ENCODE peak calls at places on chromosomes 1 and 21, in eight cellular contexts. One of them, this sample, is unnamed.

GRCh38 chr21:37758997-37759396 is 157.3 kb downstream of the KCNJ6 start:
- DNase-seq in uterus: no peak
- DNase-seq in GM20000: peak; percentile 17
- DNase-seq in COR-L47: peak; percentile 56
- DNase-seq in activated T-cell treated with anti-CD3 and anti-CD28 coated beads, Interleukin-2, amount 50 U/mL, for 72 hours: peak; percentile 8
- DNase-seq in stimulated activated CD4-positive, alpha-beta T cell treated with anti-CD3 and anti-CD28 coated beads, Interleukin-1b, Interleukin-23, amount 100 ng/mL, for 24 hours: no peak
- DNase-seq in stimulated activated CD8-positive, alpha-beta memory T cell treated with anti-CD3 and anti-CD28 coated beads, Interleukin-4, amount 100 ng/mL, for 1 hour: no peak
- DNase-seq in AG04450: peak; percentile 13
- DNase-seq in this sample: no peak

GRCh38 chr21:41970099-41970391 is 16.2 kb upstream of the C2CD2 start:
- DNase-seq in AG04450: no peak
- DNase-seq in stimulated activated CD8-positive, alpha-beta memory T cell treated with anti-CD3 and anti-CD28 coated beads, Interleukin-4, amount 100 ng/mL, for 1 hour: no peak
- DNase-seq in stimulated activated CD4-positive, alpha-beta T cell treated with anti-CD3 and anti-CD28 coated beads, Interleukin-1b, Interleukin-23, amount 100 ng/mL, for 24 hours: no peak
- DNase-seq in COR-L47: no peak
- DNase-seq in uterus: peak; percentile 2
- DNase-seq in activated T-cell treated with anti-CD3 and anti-CD28 coated beads, Interleukin-2, amount 50 U/mL, for 72 hours: no peak
- DNase-seq in GM20000: no peak
- DNase-seq in this sample: no peak

GRCh38 chr1:26154750-26155149 is 4.1 kb upstream of the FAM110D start:
- DNase-seq in GM20000: no peak
- DNase-seq in stimulated activated CD4-positive, alpha-beta T cell treated with anti-CD3 and anti-CD28 coated beads, Interleukin-1b, Interleukin-23, amount 100 ng/mL, for 24 hours: no peak
- DNase-seq in stimulated activated CD8-positive, alpha-beta memory T cell treated with anti-CD3 and anti-CD28 coated beads, Interleukin-4, amount 100 ng/mL, for 1 hour: no peak
- DNase-seq in AG04450: no peak
- DNase-seq in uterus: no peak
- DNase-seq in activated T-cell treated with anti-CD3 and anti-CD28 coated beads, Interleukin-2, amount 50 U/mL, for 72 hours: no peak
- DNase-seq in COR-L47: no peak
- DNase-seq in this sample: no peak

GRCh38 chr1:7335224-7335879 is 435.7 kb upstream of the VAMP3 start:
- DNase-seq in activated T-cell treated with anti-CD3 and anti-CD28 coated beads, Interleukin-2, amount 50 U/mL, for 72 hours: no peak
- DNase-seq in stimulated activated CD4-positive, alpha-beta T cell treated with anti-CD3 and anti-CD28 coated beads, Interleukin-1b, Interleukin-23, amount 100 ng/mL, for 24 hours: no peak
- DNase-seq in GM20000: no peak
- DNase-seq in COR-L47: no peak
- DNase-seq in AG04450: no peak
- DNase-seq in stimulated activated CD8-positive, alpha-beta memory T cell treated with anti-CD3 and anti-CD28 coated beads, Interleukin-4, amount 100 ng/mL, for 1 hour: no peak
- DNase-seq in uterus: no peak
- DNase-seq in this sample: no peak

GRCh38 chr1:97243973-97244560 is 522.5 kb downstream of the PTBP2 start:
- DNase-seq in AG04450: no peak
- DNase-seq in GM20000: peak; percentile 8
- DNase-seq in uterus: no peak
- DNase-seq in activated T-cell treated with anti-CD3 and anti-CD28 coated beads, Interleukin-2, amount 50 U/mL, for 72 hours: no peak
- DNase-seq in stimulated activated CD4-positive, alpha-beta T cell treated with anti-CD3 and anti-CD28 coated beads, Interleukin-1b, Interleukin-23, amount 100 ng/mL, for 24 hours: no peak
- DNase-seq in COR-L47: no peak
- DNase-seq in stimulated activated CD8-positive, alpha-beta memory T cell treated with anti-CD3 and anti-CD28 coated beads, Interleukin-4, amount 100 ng/mL, for 1 hour: no peak
- DNase-seq in this sample: no peak

GRCh38 chr1:15351301-15351700 is 58.4 kb upstream of the EFHD2 start:
- DNase-seq in GM20000: no peak
- DNase-seq in stimulated activated CD4-positive, alpha-beta T cell treated with anti-CD3 and anti-CD28 coated beads, Interleukin-1b, Interleukin-23, amount 100 ng/mL, for 24 hours: no peak
- DNase-seq in stimulated activated CD8-positive, alpha-beta memory T cell treated with anti-CD3 and anti-CD28 coated beads, Interleukin-4, amount 100 ng/mL, for 1 hour: no peak
- DNase-seq in COR-L47: no peak
- DNase-seq in activated T-cell treated with anti-CD3 and anti-CD28 coated beads, Interleukin-2, amount 50 U/mL, for 72 hours: no peak
- DNase-seq in uterus: no peak
- DNase-seq in AG04450: no peak
- DNase-seq in this sample: no peak

GRCh38 chr1:86423873-86424272 is at the start of gene CLCA2:
- DNase-seq in AG04450: no peak
- DNase-seq in stimulated activated CD8-positive, alpha-beta memory T cell treated with anti-CD3 and anti-CD28 coated beads, Interleukin-4, amount 100 ng/mL, for 1 hour: no peak
- DNase-seq in uterus: no peak
- DNase-seq in GM20000: no peak
- DNase-seq in stimulated activated CD4-positive, alpha-beta T cell treated with anti-CD3 and anti-CD28 coated beads, Interleukin-1b, Interleukin-23, amount 100 ng/mL, for 24 hours: no peak
- DNase-seq in COR-L47: no peak
- DNase-seq in activated T-cell treated with anti-CD3 and anti-CD28 coated beads, Interleukin-2, amount 50 U/mL, for 72 hours: no peak
- DNase-seq in this sample: peak; percentile 88

GRCh38 chr1:151968058-151968457 is 25.6 kb downstream of the S100A10 start:
- DNase-seq in uterus: no peak
- DNase-seq in COR-L47: peak; percentile 21
- DNase-seq in stimulated activated CD4-positive, alpha-beta T cell treated with anti-CD3 and anti-CD28 coated beads, Interleukin-1b, Interleukin-23, amount 100 ng/mL, for 24 hours: no peak
- DNase-seq in GM20000: peak; percentile 55
- DNase-seq in AG04450: no peak
- DNase-seq in activated T-cell treated with anti-CD3 and anti-CD28 coated beads, Interleukin-2, amount 50 U/mL, for 72 hours: peak; percentile 67
- DNase-seq in stimulated activated CD8-positive, alpha-beta memory T cell treated with anti-CD3 and anti-CD28 coated beads, Interleukin-4, amount 100 ng/mL, for 1 hour: no peak
- DNase-seq in this sample: no peak

GRCh38 chr1:31568895-31569655 is 7.2 kb upstream of the TINAGL1 start:
- DNase-seq in GM20000: no peak
- DNase-seq in uterus: no peak
- DNase-seq in stimulated activated CD8-positive, alpha-beta memory T cell treated with anti-CD3 and anti-CD28 coated beads, Interleukin-4, amount 100 ng/mL, for 1 hour: no peak
- DNase-seq in COR-L47: no peak
- DNase-seq in activated T-cell treated with anti-CD3 and anti-CD28 coated beads, Interleukin-2, amount 50 U/mL, for 72 hours: no peak
- DNase-seq in stimulated activated CD4-positive, alpha-beta T cell treated with anti-CD3 and anti-CD28 coated beads, Interleukin-1b, Interleukin-23, amount 100 ng/mL, for 24 hours: no peak
- DNase-seq in AG04450: no peak
- DNase-seq in this sample: no peak

GRCh38 chr1:236127045-236127444 is 15.3 kb upstream of the GPR137B start:
- DNase-seq in AG04450: no peak
- DNase-seq in COR-L47: no peak
- DNase-seq in uterus: no peak
- DNase-seq in stimulated activated CD4-positive, alpha-beta T cell treated with anti-CD3 and anti-CD28 coated beads, Interleukin-1b, Interleukin-23, amount 100 ng/mL, for 24 hours: no peak
- DNase-seq in stimulated activated CD8-positive, alpha-beta memory T cell treated with anti-CD3 and anti-CD28 coated beads, Interleukin-4, amount 100 ng/mL, for 1 hour: no peak
- DNase-seq in GM20000: no peak
- DNase-seq in activated T-cell treated with anti-CD3 and anti-CD28 coated beads, Interleukin-2, amount 50 U/mL, for 72 hours: no peak
- DNase-seq in this sample: no peak

GRCh38 chr1:3323021-3323790 is 131.3 kb upstream of the ARHGEF16 start:
- DNase-seq in uterus: no peak
- DNase-seq in stimulated activated CD4-positive, alpha-beta T cell treated with anti-CD3 and anti-CD28 coated beads, Interleukin-1b, Interleukin-23, amount 100 ng/mL, for 24 hours: no peak
- DNase-seq in stimulated activated CD8-positive, alpha-beta memory T cell treated with anti-CD3 and anti-CD28 coated beads, Interleukin-4, amount 100 ng/mL, for 1 hour: no peak
- DNase-seq in GM20000: no peak
- DNase-seq in AG04450: no peak
- DNase-seq in COR-L47: peak; percentile 2
- DNase-seq in activated T-cell treated with anti-CD3 and anti-CD28 coated beads, Interleukin-2, amount 50 U/mL, for 72 hours: no peak
- DNase-seq in this sample: no peak

GRCh38 chr1:230797376-230798186 is 50.4 kb downstream of the CAPN9 start:
- DNase-seq in stimulated activated CD4-positive, alpha-beta T cell treated with anti-CD3 and anti-CD28 coated beads, Interleukin-1b, Interleukin-23, amount 100 ng/mL, for 24 hours: no peak
- DNase-seq in AG04450: peak; percentile 52
- DNase-seq in GM20000: no peak
- DNase-seq in activated T-cell treated with anti-CD3 and anti-CD28 coated beads, Interleukin-2, amount 50 U/mL, for 72 hours: peak; percentile 12
- DNase-seq in stimulated activated CD8-positive, alpha-beta memory T cell treated with anti-CD3 and anti-CD28 coated beads, Interleukin-4, amount 100 ng/mL, for 1 hour: no peak
- DNase-seq in uterus: peak; percentile 69
- DNase-seq in COR-L47: peak; percentile 42
- DNase-seq in this sample: no peak

GRCh38 chr1:227315500-227316346 is 2.6 kb downstream of the CDC42BPA start:
- DNase-seq in COR-L47: no peak
- DNase-seq in AG04450: no peak
- DNase-seq in uterus: peak; percentile 23
- DNase-seq in GM20000: no peak
- DNase-seq in activated T-cell treated with anti-CD3 and anti-CD28 coated beads, Interleukin-2, amount 50 U/mL, for 72 hours: no peak
- DNase-seq in stimulated activated CD4-positive, alpha-beta T cell treated with anti-CD3 and anti-CD28 coated beads, Interleukin-1b, Interleukin-23, amount 100 ng/mL, for 24 hours: no peak
- DNase-seq in stimulated activated CD8-positive, alpha-beta memory T cell treated with anti-CD3 and anti-CD28 coated beads, Interleukin-4, amount 100 ng/mL, for 1 hour: no peak
- DNase-seq in this sample: no peak

GRCh38 chr1:45879885-45880598 is 76.6 kb downstream of the MAST2 start:
- DNase-seq in COR-L47: no peak
- DNase-seq in AG04450: no peak
- DNase-seq in activated T-cell treated with anti-CD3 and anti-CD28 coated beads, Interleukin-2, amount 50 U/mL, for 72 hours: no peak
- DNase-seq in stimulated activated CD8-positive, alpha-beta memory T cell treated with anti-CD3 and anti-CD28 coated beads, Interleukin-4, amount 100 ng/mL, for 1 hour: no peak
- DNase-seq in GM20000: no peak
- DNase-seq in uterus: no peak
- DNase-seq in stimulated activated CD4-positive, alpha-beta T cell treated with anti-CD3 and anti-CD28 coated beads, Interleukin-1b, Interleukin-23, amount 100 ng/mL, for 24 hours: no peak
- DNase-seq in this sample: no peak

GRCh38 chr1:81430955-81431646 is 369.6 kb upstream of the ADGRL2 start:
- DNase-seq in uterus: no peak
- DNase-seq in COR-L47: no peak
- DNase-seq in GM20000: no peak
- DNase-seq in activated T-cell treated with anti-CD3 and anti-CD28 coated beads, Interleukin-2, amount 50 U/mL, for 72 hours: no peak
- DNase-seq in stimulated activated CD8-positive, alpha-beta memory T cell treated with anti-CD3 and anti-CD28 coated beads, Interleukin-4, amount 100 ng/mL, for 1 hour: no peak
- DNase-seq in AG04450: no peak
- DNase-seq in stimulated activated CD4-positive, alpha-beta T cell treated with anti-CD3 and anti-CD28 coated beads, Interleukin-1b, Interleukin-23, amount 100 ng/mL, for 24 hours: no peak
- DNase-seq in this sample: no peak

GRCh38 chr1:32892368-32893197 is 6.3 kb downstream of the HPCA start:
- DNase-seq in AG04450: no peak
- DNase-seq in COR-L47: peak; percentile 56
- DNase-seq in stimulated activated CD8-positive, alpha-beta memory T cell treated with anti-CD3 and anti-CD28 coated beads, Interleukin-4, amount 100 ng/mL, for 1 hour: no peak
- DNase-seq in activated T-cell treated with anti-CD3 and anti-CD28 coated beads, Interleukin-2, amount 50 U/mL, for 72 hours: peak; percentile 66
- DNase-seq in uterus: no peak
- DNase-seq in GM20000: peak; percentile 83
- DNase-seq in stimulated activated CD4-positive, alpha-beta T cell treated with anti-CD3 and anti-CD28 coated beads, Interleukin-1b, Interleukin-23, amount 100 ng/mL, for 24 hours: no peak
- DNase-seq in this sample: no peak

GRCh38 chr1:6459850-6460265 is 6.1 kb downstream of the TNFRSF25 start:
- DNase-seq in AG04450: no peak
- DNase-seq in GM20000: no peak
- DNase-seq in uterus: no peak
- DNase-seq in COR-L47: no peak
- DNase-seq in stimulated activated CD8-positive, alpha-beta memory T cell treated with anti-CD3 and anti-CD28 coated beads, Interleukin-4, amount 100 ng/mL, for 1 hour: no peak
- DNase-seq in stimulated activated CD4-positive, alpha-beta T cell treated with anti-CD3 and anti-CD28 coated beads, Interleukin-1b, Interleukin-23, amount 100 ng/mL, for 24 hours: no peak
- DNase-seq in activated T-cell treated with anti-CD3 and anti-CD28 coated beads, Interleukin-2, amount 50 U/mL, for 72 hours: peak; percentile 59
- DNase-seq in this sample: no peak

GRCh38 chr1:213287987-213288386 is 236.9 kb downstream of the RPS6KC1 start:
- DNase-seq in GM20000: no peak
- DNase-seq in stimulated activated CD8-positive, alpha-beta memory T cell treated with anti-CD3 and anti-CD28 coated beads, Interleukin-4, amount 100 ng/mL, for 1 hour: no peak
- DNase-seq in uterus: no peak
- DNase-seq in stimulated activated CD4-positive, alpha-beta T cell treated with anti-CD3 and anti-CD28 coated beads, Interleukin-1b, Interleukin-23, amount 100 ng/mL, for 24 hours: no peak
- DNase-seq in activated T-cell treated with anti-CD3 and anti-CD28 coated beads, Interleukin-2, amount 50 U/mL, for 72 hours: no peak
- DNase-seq in AG04450: no peak
- DNase-seq in COR-L47: no peak
- DNase-seq in this sample: no peak

GRCh38 chr1:58942759-58943191 is 158.9 kb upstream of the JUN start:
- DNase-seq in stimulated activated CD8-positive, alpha-beta memory T cell treated with anti-CD3 and anti-CD28 coated beads, Interleukin-4, amount 100 ng/mL, for 1 hour: no peak
- DNase-seq in GM20000: no peak
- DNase-seq in COR-L47: peak; percentile 8
- DNase-seq in activated T-cell treated with anti-CD3 and anti-CD28 coated beads, Interleukin-2, amount 50 U/mL, for 72 hours: no peak
- DNase-seq in uterus: no peak
- DNase-seq in stimulated activated CD4-positive, alpha-beta T cell treated with anti-CD3 and anti-CD28 coated beads, Interleukin-1b, Interleukin-23, amount 100 ng/mL, for 24 hours: no peak
- DNase-seq in AG04450: no peak
- DNase-seq in this sample: no peak

GRCh38 chr1:2967881-2968280 is 53.4 kb upstream of the ACTRT2 start:
- DNase-seq in GM20000: no peak
- DNase-seq in AG04450: no peak
- DNase-seq in activated T-cell treated with anti-CD3 and anti-CD28 coated beads, Interleukin-2, amount 50 U/mL, for 72 hours: no peak
- DNase-seq in stimulated activated CD8-positive, alpha-beta memory T cell treated with anti-CD3 and anti-CD28 coated beads, Interleukin-4, amount 100 ng/mL, for 1 hour: no peak
- DNase-seq in COR-L47: no peak
- DNase-seq in uterus: no peak
- DNase-seq in stimulated activated CD4-positive, alpha-beta T cell treated with anti-CD3 and anti-CD28 coated beads, Interleukin-1b, Interleukin-23, amount 100 ng/mL, for 24 hours: no peak
- DNase-seq in this sample: no peak

GRCh38 chr1:160748182-160748876 is 9.3 kb downstream of the SLAMF7 start:
- DNase-seq in stimulated activated CD8-positive, alpha-beta memory T cell treated with anti-CD3 and anti-CD28 coated beads, Interleukin-4, amount 100 ng/mL, for 1 hour: no peak
- DNase-seq in GM20000: no peak
- DNase-seq in COR-L47: no peak
- DNase-seq in stimulated activated CD4-positive, alpha-beta T cell treated with anti-CD3 and anti-CD28 coated beads, Interleukin-1b, Interleukin-23, amount 100 ng/mL, for 24 hours: no peak
- DNase-seq in activated T-cell treated with anti-CD3 and anti-CD28 coated beads, Interleukin-2, amount 50 U/mL, for 72 hours: no peak
- DNase-seq in uterus: no peak
- DNase-seq in AG04450: no peak
- DNase-seq in this sample: peak; percentile 87

GRCh38 chr1:43366179-43366578 is 1.6 kb downstream of the ELOVL1 start:
- DNase-seq in AG04450: no peak
- DNase-seq in activated T-cell treated with anti-CD3 and anti-CD28 coated beads, Interleukin-2, amount 50 U/mL, for 72 hours: peak; percentile 13
- DNase-seq in COR-L47: peak; percentile 10
- DNase-seq in uterus: no peak
- DNase-seq in stimulated activated CD4-positive, alpha-beta T cell treated with anti-CD3 and anti-CD28 coated beads, Interleukin-1b, Interleukin-23, amount 100 ng/mL, for 24 hours: no peak
- DNase-seq in stimulated activated CD8-positive, alpha-beta memory T cell treated with anti-CD3 and anti-CD28 coated beads, Interleukin-4, amount 100 ng/mL, for 1 hour: no peak
- DNase-seq in GM20000: no peak
- DNase-seq in this sample: no peak

GRCh38 chr1:39164256-39164655 is 40.2 kb upstream of the MACF1 start:
- DNase-seq in activated T-cell treated with anti-CD3 and anti-CD28 coated beads, Interleukin-2, amount 50 U/mL, for 72 hours: no peak
- DNase-seq in COR-L47: no peak
- DNase-seq in uterus: no peak
- DNase-seq in stimulated activated CD4-positive, alpha-beta T cell treated with anti-CD3 and anti-CD28 coated beads, Interleukin-1b, Interleukin-23, amount 100 ng/mL, for 24 hours: no peak
- DNase-seq in AG04450: no peak
- DNase-seq in stimulated activated CD8-positive, alpha-beta memory T cell treated with anti-CD3 and anti-CD28 coated beads, Interleukin-4, amount 100 ng/mL, for 1 hour: no peak
- DNase-seq in GM20000: no peak
- DNase-seq in this sample: no peak

GRCh38 chr1:183075861-183076260 is 52.6 kb downstream of the LAMC1 start:
- DNase-seq in AG04450: no peak
- DNase-seq in activated T-cell treated with anti-CD3 and anti-CD28 coated beads, Interleukin-2, amount 50 U/mL, for 72 hours: no peak
- DNase-seq in uterus: no peak
- DNase-seq in COR-L47: no peak
- DNase-seq in GM20000: no peak
- DNase-seq in stimulated activated CD8-positive, alpha-beta memory T cell treated with anti-CD3 and anti-CD28 coated beads, Interleukin-4, amount 100 ng/mL, for 1 hour: no peak
- DNase-seq in stimulated activated CD4-positive, alpha-beta T cell treated with anti-CD3 and anti-CD28 coated beads, Interleukin-1b, Interleukin-23, amount 100 ng/mL, for 24 hours: no peak
- DNase-seq in this sample: no peak

GRCh38 chr1:220803401-220804201 is 16.9 kb downstream of the MTARC1 start:
- DNase-seq in stimulated activated CD4-positive, alpha-beta T cell treated with anti-CD3 and anti-CD28 coated beads, Interleukin-1b, Interleukin-23, amount 100 ng/mL, for 24 hours: no peak
- DNase-seq in uterus: no peak
- DNase-seq in activated T-cell treated with anti-CD3 and anti-CD28 coated beads, Interleukin-2, amount 50 U/mL, for 72 hours: peak; percentile 35
- DNase-seq in GM20000: no peak
- DNase-seq in stimulated activated CD8-positive, alpha-beta memory T cell treated with anti-CD3 and anti-CD28 coated beads, Interleukin-4, amount 100 ng/mL, for 1 hour: no peak
- DNase-seq in COR-L47: no peak
- DNase-seq in AG04450: no peak
- DNase-seq in this sample: peak; percentile 4

GRCh38 chr1:66773227-66773626 is 21.0 kb downstream of the DYNLT5 start:
- DNase-seq in AG04450: no peak
- DNase-seq in stimulated activated CD8-positive, alpha-beta memory T cell treated with anti-CD3 and anti-CD28 coated beads, Interleukin-4, amount 100 ng/mL, for 1 hour: no peak
- DNase-seq in activated T-cell treated with anti-CD3 and anti-CD28 coated beads, Interleukin-2, amount 50 U/mL, for 72 hours: no peak
- DNase-seq in GM20000: no peak
- DNase-seq in uterus: no peak
- DNase-seq in COR-L47: no peak
- DNase-seq in stimulated activated CD4-positive, alpha-beta T cell treated with anti-CD3 and anti-CD28 coated beads, Interleukin-1b, Interleukin-23, amount 100 ng/mL, for 24 hours: no peak
- DNase-seq in this sample: no peak

GRCh38 chr1:75079535-75080290 is 54.5 kb upstream of the LHX8 start:
- DNase-seq in stimulated activated CD4-positive, alpha-beta T cell treated with anti-CD3 and anti-CD28 coated beads, Interleukin-1b, Interleukin-23, amount 100 ng/mL, for 24 hours: no peak
- DNase-seq in GM20000: no peak
- DNase-seq in COR-L47: no peak
- DNase-seq in activated T-cell treated with anti-CD3 and anti-CD28 coated beads, Interleukin-2, amount 50 U/mL, for 72 hours: no peak
- DNase-seq in AG04450: no peak
- DNase-seq in stimulated activated CD8-positive, alpha-beta memory T cell treated with anti-CD3 and anti-CD28 coated beads, Interleukin-4, amount 100 ng/mL, for 1 hour: no peak
- DNase-seq in uterus: no peak
- DNase-seq in this sample: no peak

GRCh38 chr1:234302334-234302962 is 70.8 kb upstream of the COA6 start:
- DNase-seq in activated T-cell treated with anti-CD3 and anti-CD28 coated beads, Interleukin-2, amount 50 U/mL, for 72 hours: no peak
- DNase-seq in COR-L47: no peak
- DNase-seq in uterus: no peak
- DNase-seq in AG04450: no peak
- DNase-seq in GM20000: no peak
- DNase-seq in stimulated activated CD4-positive, alpha-beta T cell treated with anti-CD3 and anti-CD28 coated beads, Interleukin-1b, Interleukin-23, amount 100 ng/mL, for 24 hours: no peak
- DNase-seq in stimulated activated CD8-positive, alpha-beta memory T cell treated with anti-CD3 and anti-CD28 coated beads, Interleukin-4, amount 100 ng/mL, for 1 hour: no peak
- DNase-seq in this sample: no peak

GRCh38 chr21:31185663-31186062 is 147.4 kb upstream of the KRTAP19-8 start:
- DNase-seq in GM20000: no peak
- DNase-seq in COR-L47: no peak
- DNase-seq in stimulated activated CD4-positive, alpha-beta T cell treated with anti-CD3 and anti-CD28 coated beads, Interleukin-1b, Interleukin-23, amount 100 ng/mL, for 24 hours: no peak
- DNase-seq in uterus: no peak
- DNase-seq in stimulated activated CD8-positive, alpha-beta memory T cell treated with anti-CD3 and anti-CD28 coated beads, Interleukin-4, amount 100 ng/mL, for 1 hour: no peak
- DNase-seq in AG04450: no peak
- DNase-seq in activated T-cell treated with anti-CD3 and anti-CD28 coated beads, Interleukin-2, amount 50 U/mL, for 72 hours: no peak
- DNase-seq in this sample: no peak

GRCh38 chr21:35953570-35953969 is 106.8 kb downstream of the SETD4 start:
- DNase-seq in GM20000: no peak
- DNase-seq in activated T-cell treated with anti-CD3 and anti-CD28 coated beads, Interleukin-2, amount 50 U/mL, for 72 hours: no peak
- DNase-seq in AG04450: no peak
- DNase-seq in COR-L47: no peak
- DNase-seq in stimulated activated CD4-positive, alpha-beta T cell treated with anti-CD3 and anti-CD28 coated beads, Interleukin-1b, Interleukin-23, amount 100 ng/mL, for 24 hours: no peak
- DNase-seq in uterus: no peak
- DNase-seq in stimulated activated CD8-positive, alpha-beta memory T cell treated with anti-CD3 and anti-CD28 coated beads, Interleukin-4, amount 100 ng/mL, for 1 hour: no peak
- DNase-seq in this sample: no peak

GRCh38 chr1:226708342-226708780 is 30.7 kb downstream of the ITPKB start:
- DNase-seq in stimulated activated CD8-positive, alpha-beta memory T cell treated with anti-CD3 and anti-CD28 coated beads, Interleukin-4, amount 100 ng/mL, for 1 hour: no peak
- DNase-seq in GM20000: no peak
- DNase-seq in stimulated activated CD4-positive, alpha-beta T cell treated with anti-CD3 and anti-CD28 coated beads, Interleukin-1b, Interleukin-23, amount 100 ng/mL, for 24 hours: no peak
- DNase-seq in COR-L47: no peak
- DNase-seq in AG04450: peak; percentile 51
- DNase-seq in uterus: peak; percentile 72
- DNase-seq in activated T-cell treated with anti-CD3 and anti-CD28 coated beads, Interleukin-2, amount 50 U/mL, for 72 hours: no peak
- DNase-seq in this sample: peak; percentile 50

GRCh38 chr1:36471830-36472641 is 7.9 kb upstream of the MRPS15 start:
- DNase-seq in AG04450: no peak
- DNase-seq in GM20000: no peak
- DNase-seq in COR-L47: no peak
- DNase-seq in stimulated activated CD8-positive, alpha-beta memory T cell treated with anti-CD3 and anti-CD28 coated beads, Interleukin-4, amount 100 ng/mL, for 1 hour: no peak
- DNase-seq in activated T-cell treated with anti-CD3 and anti-CD28 coated beads, Interleukin-2, amount 50 U/mL, for 72 hours: no peak
- DNase-seq in stimulated activated CD4-positive, alpha-beta T cell treated with anti-CD3 and anti-CD28 coated beads, Interleukin-1b, Interleukin-23, amount 100 ng/mL, for 24 hours: no peak
- DNase-seq in uterus: no peak
- DNase-seq in this sample: no peak

GRCh38 chr1:151620286-151620685 is 8.4 kb downstream of the SNX27 start:
- DNase-seq in stimulated activated CD4-positive, alpha-beta T cell treated with anti-CD3 and anti-CD28 coated beads, Interleukin-1b, Interleukin-23, amount 100 ng/mL, for 24 hours: no peak
- DNase-seq in uterus: no peak
- DNase-seq in GM20000: no peak
- DNase-seq in stimulated activated CD8-positive, alpha-beta memory T cell treated with anti-CD3 and anti-CD28 coated beads, Interleukin-4, amount 100 ng/mL, for 1 hour: no peak
- DNase-seq in activated T-cell treated with anti-CD3 and anti-CD28 coated beads, Interleukin-2, amount 50 U/mL, for 72 hours: no peak
- DNase-seq in AG04450: peak; percentile 50
- DNase-seq in COR-L47: no peak
- DNase-seq in this sample: no peak

GRCh38 chr1:1631793-1632420 is at the start of gene MMP23B:
- DNase-seq in uterus: no peak
- DNase-seq in GM20000: no peak
- DNase-seq in stimulated activated CD8-positive, alpha-beta memory T cell treated with anti-CD3 and anti-CD28 coated beads, Interleukin-4, amount 100 ng/mL, for 1 hour: no peak
- DNase-seq in stimulated activated CD4-positive, alpha-beta T cell treated with anti-CD3 and anti-CD28 coated beads, Interleukin-1b, Interleukin-23, amount 100 ng/mL, for 24 hours: no peak
- DNase-seq in AG04450: no peak
- DNase-seq in COR-L47: no peak
- DNase-seq in activated T-cell treated with anti-CD3 and anti-CD28 coated beads, Interleukin-2, amount 50 U/mL, for 72 hours: no peak
- DNase-seq in this sample: no peak

This sample was measured in keratinocyte.